ENCODE peak calls at places on chromosomes 1 and 21, in six cellular contexts. L, R, T, S, H and B are unnamed samples.

GRCh38 chr1:167545349-167545748 is 8.2 kb downstream of the CREG1 start:
- DNase-seq in L (no peak), R (no peak), T (no peak), S (no peak), H (no peak), B (no peak)

GRCh38 chr1:45400049-45400448 is 59.8 kb upstream of the MUTYH start:
- DNase-seq in L (no peak), R (no peak), T (no peak), S (no peak), H (no peak), B (no peak)

GRCh38 chr1:33036051-33036525 is 595 bp downstream of the AK2 start:
- DNase-seq in L (no peak), R (no peak), T (no peak), S (no peak), H (no peak), B (no peak)

GRCh38 chr21:14388282-14388681 is 5.3 kb upstream of the HSPA13 start:
- DNase-seq in L (no peak), R (no peak), T (no peak), S (no peak), H (no peak), B (no peak)

GRCh38 chr1:192399161-192399560 is 82.4 kb downstream of the RGS21 start:
- DNase-seq in L (no peak), R (no peak), T (peak; percentile 6), S (no peak), H (no peak), B (peak; percentile 0)

GRCh38 chr1:31413405-31414005 is 492 bp downstream of the SERINC2 start:
- DNase-seq in L (peak; percentile 95), R (no peak), T (peak; percentile 23), S (peak; percentile 67), H (peak; percentile 27), B (peak; percentile 31)

GRCh38 chr1:237012789-237013383 is 8.6 kb upstream of the MT1HL1 start:
- DNase-seq in L (no peak), R (no peak), T (peak; percentile 28), S (peak; percentile 6), H (no peak), B (no peak)

GRCh38 chr1:170355267-170355801 is 176.6 kb upstream of the GORAB start:
- DNase-seq in L (no peak), R (no peak), T (no peak), S (no peak), H (no peak), B (no peak)

GRCh38 chr1:46401964-46402626 is 8.0 kb downstream of the FAAH start:
- DNase-seq in L (peak; percentile 87), R (peak; percentile 88), T (peak; percentile 97), S (no peak), H (no peak), B (peak; percentile 84)

GRCh38 chr1:117753652-117754051 is 147.8 kb downstream of the TENT5C start:
- DNase-seq in L (no peak), R (no peak), T (peak; percentile 81), S (no peak), H (no peak), B (no peak)

GRCh38 chr1:184160236-184160635 is 108.7 kb downstream of the TSEN15 start:
- DNase-seq in L (no peak), R (no peak), T (peak; percentile 51), S (no peak), H (no peak), B (no peak)

GRCh38 chr21:34670220-34670961 is 1.6 kb downstream of the CLIC6 start:
- DNase-seq in L (no peak), R (no peak), T (no peak), S (no peak), H (no peak), B (no peak)

GRCh38 chr1:187928288-187928687 is 1099.5 kb downstream of the PLA2G4A start:
- DNase-seq in L (no peak), R (peak; percentile 2), T (peak; percentile 56), S (no peak), H (no peak), B (no peak)

GRCh38 chr1:244761279-244761678 is 74.2 kb upstream of the COX20 start:
- DNase-seq in L (no peak), R (no peak), T (no peak), S (no peak), H (no peak), B (no peak)

GRCh38 chr1:50208296-50208695 is 99.6 kb downstream of the ELAVL4 start:
- DNase-seq in L (no peak), R (no peak), T (no peak), S (no peak), H (no peak), B (no peak)

GRCh38 chr1:172477216-172477615 is 33.3 kb upstream of the PIGC start:
- DNase-seq in L (no peak), R (no peak), T (no peak), S (no peak), H (no peak), B (no peak)

GRCh38 chr1:109980324-109981127 is 4.0 kb upstream of the AHCYL1 start:
- DNase-seq in L (peak; percentile 48), R (no peak), T (no peak), S (no peak), H (no peak), B (no peak)

GRCh38 chr1:183622013-183622412 is 13.6 kb downstream of the ARPC5 start:
- DNase-seq in L (no peak), R (no peak), T (no peak), S (no peak), H (no peak), B (no peak)

GRCh38 chr1:109639063-109639840 is 16.6 kb upstream of the GSTM4 start:
- DNase-seq in L (no peak), R (no peak), T (no peak), S (no peak), H (no peak), B (no peak)

GRCh38 chr1:33195560-33195959 is 13.7 kb upstream of the TRIM62 start:
- DNase-seq in L (no peak), R (no peak), T (no peak), S (no peak), H (no peak), B (no peak)

GRCh38 chr1:173520799-173521198 is 43.7 kb downstream of the PRDX6 start:
- DNase-seq in L (no peak), R (no peak), T (no peak), S (no peak), H (no peak), B (no peak)

GRCh38 chr1:64098856-64099606 is 104.4 kb upstream of the UBE2U start:
- DNase-seq in L (no peak), R (no peak), T (peak; percentile 21), S (no peak), H (no peak), B (no peak)

GRCh38 chr1:54967372-54967771 is 13.1 kb upstream of the TMEM61 start:
- DNase-seq in L (no peak), R (no peak), T (no peak), S (peak; percentile 31), H (no peak), B (no peak)

GRCh38 chr1:179353546-179353945 is 12.2 kb upstream of the AXDND1 start:
- DNase-seq in L (no peak), R (no peak), T (peak; percentile 80), S (no peak), H (no peak), B (no peak)

GRCh38 chr21:46604975-46605758 is at the start of gene S100B:
- DNase-seq in L (no peak), R (peak; percentile 94), T (no peak), S (no peak), H (no peak), B (no peak)

GRCh38 chr1:29679828-29680558 is 443.7 kb downstream of the PTPRU start:
- DNase-seq in L (no peak), R (no peak), T (no peak), S (no peak), H (no peak), B (no peak)

GRCh38 chr1:26127235-26128163 is 15.9 kb downstream of the PDIK1L start:
- DNase-seq in L (no peak), R (no peak), T (peak; percentile 38), S (no peak), H (no peak), B (no peak)

GRCh38 chr21:43289442-43289841 is 120.6 kb downstream of the CRYAA start:
- DNase-seq in L (no peak), R (no peak), T (no peak), S (no peak), H (no peak), B (no peak)

GRCh38 chr1:196875935-196876334 is 11.9 kb upstream of the CFHR4 start:
- DNase-seq in L (no peak), R (no peak), T (no peak), S (no peak), H (no peak), B (no peak)

GRCh38 chr1:9822490-9822889 is 1.3 kb downstream of the CLSTN1 start:
- DNase-seq in L (no peak), R (no peak), T (no peak), S (no peak), H (no peak), B (no peak)

GRCh38 chr1:94713472-94714141 is 106.5 kb upstream of the SLC44A3 start:
- DNase-seq in L (peak; percentile 94), R (peak; percentile 4), T (peak; percentile 95), S (peak; percentile 31), H (no peak), B (no peak)

GRCh38 chr1:2386636-2387611 is 4.4 kb downstream of the MORN1 start:
- DNase-seq in L (peak; percentile 40), R (no peak), T (no peak), S (no peak), H (no peak), B (no peak)

GRCh38 chr1:77175230-77175844 is 43.9 kb downstream of the PIGK start:
- DNase-seq in L (no peak), R (no peak), T (peak; percentile 13), S (no peak), H (no peak), B (no peak)

GRCh38 chr1:67299296-67299695 is 8.4 kb upstream of the IL12RB2 start:
- DNase-seq in L (no peak), R (no peak), T (no peak), S (no peak), H (no peak), B (no peak)

GRCh38 chr1:156668801-156669637 is 8.2 kb downstream of the NES start:
- DNase-seq in L (no peak), R (no peak), T (no peak), S (no peak), H (no peak), B (no peak)

GRCh38 chr1:83882906-83883305 is 116.0 kb downstream of the TTLL7 start:
- DNase-seq in L (no peak), R (no peak), T (peak; percentile 72), S (peak; percentile 78), H (no peak), B (no peak)